ENCODE peak calls at places on chromosomes 3 and 15, in four cellular contexts. T is heart right ventricle, O is K562, H is suprapubic skin. E is an unnamed sample. For H3K36me3, the result is how much of the 10 kb centered on the place peaks cover.

GRCh38 chr3:195259564-195260285 is 11.2 kb downstream of the XXYLT1 start:
- DNase-seq in T (peak), O (peak), H (peak), E (peak)

GRCh38 chr3:159989973-159990846 is 1.6 kb downstream of the IL12A start:
- DNase-seq in T (no peak), O (no peak), H (no peak), E (no peak)

GRCh38 chr15:64070965-64071851 is 22.4 kb downstream of the CIAO2A start:
- DNase-seq in T (no peak), O (no peak), H (no peak), E (peak)

GRCh38 chr15:56719774-56720555 is 13.3 kb downstream of the ZNF280D start:
- DNase-seq in T (no peak), O (no peak), H (no peak), E (no peak)

GRCh38 chr3:5400959-5401358 is 213.5 kb downstream of the EDEM1 start:
- DNase-seq in T (no peak), O (no peak), H (no peak), E (no peak)

GRCh38 chr3:14289590-14290453 is 111.2 kb downstream of the LSM3 start:
- DNase-seq in T (no peak), O (peak), H (no peak), E (peak)

GRCh38 chr15:65827065-65827464 is 35.0 kb upstream of the DENND4A start:
- DNase-seq in T (no peak), O (no peak), H (no peak), E (no peak)

GRCh38 chr3:67000006-67000405 is 1.9 kb downstream of the KBTBD8 start:
- DNase-seq in T (no peak), O (no peak), H (no peak), E (no peak)

GRCh38 chr3:56915969-56916586 is 114.3 kb upstream of the ARHGEF3 start:
- DNase-seq in T (peak), O (no peak), H (no peak), E (no peak)

GRCh38 chr3:177977381-177978158 is 558.7 kb upstream of the KCNMB2 start:
- DNase-seq in T (no peak), O (no peak), H (no peak), E (no peak)

GRCh38 chr15:76533060-76533955 is 196.7 kb downstream of the ISL2 start:
- DNase-seq in T (no peak), O (no peak), H (no peak), E (peak)

GRCh38 chr15:76994971-76995945 is at the start of gene PSTPIP1:
- DNase-seq in T (peak), O (no peak), H (peak), E (no peak)

GRCh38 chr3:195030791-195031321 is 240.1 kb downstream of the XXYLT1 start:
- DNase-seq in T (no peak), O (no peak), H (no peak), E (peak)

GRCh38 chr3:184540777-184541681 is 20.6 kb upstream of the EPHB3 start:
- DNase-seq in T (peak), O (peak), H (peak), E (peak)

GRCh38 chr15:39731266-39731665 is 51.4 kb downstream of the FSIP1 start:
- DNase-seq in T (no peak), O (no peak), H (no peak), E (no peak)

GRCh38 chr15:39738998-39739397 is 43.6 kb downstream of the FSIP1 start:
- DNase-seq in T (peak), O (no peak), H (no peak), E (no peak)

GRCh38 chr15:39736646-39737550 is 45.7 kb downstream of the FSIP1 start:
- DNase-seq in T (peak), O (no peak), H (no peak), E (no peak)

GRCh38 chr15:39730552-39730951 is 52.1 kb downstream of the FSIP1 start:
- DNase-seq in T (no peak), O (no peak), H (no peak), E (peak)

GRCh38 chr15:39735120-39735717 is 47.4 kb downstream of the FSIP1 start:
- DNase-seq in T (no peak), O (no peak), H (no peak), E (no peak)
- H3K36me3 ChIP-seq in T (under half), O (under half), H (under half), E (under half)

GRCh38 chr3:185653949-185654757 is 68.1 kb downstream of the SENP2 start:
- DNase-seq in T (no peak), O (no peak), H (no peak), E (no peak)
- H3K36me3 ChIP-seq in T (under half), O (half or more), H (under half), E (under half)

DNA sequence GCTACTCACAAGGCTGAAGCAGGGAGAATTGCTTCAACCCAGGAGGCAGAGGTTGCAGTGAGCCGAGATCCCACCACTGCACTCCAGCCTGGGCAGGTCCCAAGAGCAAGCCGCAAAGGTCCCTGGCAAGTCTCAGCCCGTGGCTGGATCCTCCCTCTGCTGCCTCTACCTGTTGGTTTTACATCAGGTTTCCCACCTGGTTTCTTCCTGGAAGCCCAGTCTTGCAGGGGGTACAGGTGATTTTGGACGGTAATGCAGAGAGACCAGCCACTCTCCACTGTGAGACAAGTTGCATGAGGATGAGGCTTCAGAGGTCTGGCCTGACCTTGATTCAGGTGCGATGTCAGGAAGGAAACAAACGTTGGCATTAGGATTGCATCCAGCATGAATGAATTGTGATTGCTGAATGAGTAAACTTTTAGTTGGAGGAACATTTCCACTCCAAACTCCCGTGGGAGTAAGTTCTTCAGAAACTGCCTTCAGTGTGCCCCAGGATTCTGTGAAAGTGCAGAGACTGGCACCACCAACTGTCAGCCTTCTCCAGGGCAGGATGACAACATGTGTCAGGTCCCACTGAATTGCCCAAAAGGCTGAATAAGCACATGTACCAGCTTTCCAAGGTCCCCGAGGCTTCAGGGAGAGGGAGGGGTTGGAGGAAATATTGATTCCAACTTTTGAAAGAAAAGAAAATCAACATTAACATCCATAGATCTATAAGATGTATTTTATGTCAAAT is 189.4 kb downstream of the TJP1 start:
- DNase-seq in T (no peak), O (no peak), H (no peak), E (no peak)
- H3K36me3 ChIP-seq in T (under half), O (under half), H (under half), E (under half)

GRCh38 chr3:186790261-186790981 is 7.0 kb downstream of the EIF4A2 start:
- DNase-seq in T (no peak), O (no peak), H (no peak), E (peak)
- H3K36me3 ChIP-seq in T (under half), O (half or more), H (half or more), E (under half)

E was measured in HepG2.